ENCODE peak calls at places on chromosomes 6 and 20, in eight cellular contexts. S, O, K, D, Y, A, I and N are unnamed samples.

GRCh38 chr20:52267418-52267817 is 75.8 kb upstream of the ZFP64 start:
- DNase-seq in S (peak), O (no peak), K (no peak), D (no peak), Y (no peak), A (no peak), I (no peak), N (no peak)

GRCh38 chr6:129567374-129567773 is 142.6 kb downstream of the ARHGAP18 start:
- DNase-seq in S (peak), O (no peak), K (peak), D (no peak), Y (no peak), A (no peak), I (peak), N (no peak)

GRCh38 chr6:27479319-27480182 is 6.6 kb upstream of the ZNF184 start:
- DNase-seq in S (peak), O (peak), K (peak), D (peak), Y (peak), A (peak), I (peak), N (peak)

GRCh38 chr6:90053614-90054013 is 159.3 kb downstream of the GJA10 start:
- DNase-seq in S (no peak), O (no peak), K (no peak), D (no peak), Y (no peak), A (no peak), I (no peak), N (no peak)

GRCh38 chr6:163183791-163184190 is 230.7 kb upstream of the QKI start:
- DNase-seq in S (no peak), O (no peak), K (no peak), D (no peak), Y (no peak), A (no peak), I (peak), N (no peak)

GRCh38 chr6:87817226-87817625 is 115.2 kb upstream of the AKIRIN2 start:
- DNase-seq in S (no peak), O (no peak), K (no peak), D (no peak), Y (no peak), A (peak), I (no peak), N (no peak)

GRCh38 chr6:161292145-161292544 is 18.3 kb upstream of the AGPAT4 start:
- DNase-seq in S (peak), O (no peak), K (no peak), D (no peak), Y (no peak), A (no peak), I (no peak), N (no peak)

GRCh38 chr20:58523072-58523681 is 8.0 kb upstream of the APCDD1L start:
- DNase-seq in S (peak), O (peak), K (no peak), D (no peak), Y (no peak), A (no peak), I (peak), N (no peak)

GRCh38 chr6:13294499-13295069 is 33.8 kb downstream of the TBC1D7 start:
- DNase-seq in S (peak), O (no peak), K (no peak), D (no peak), Y (no peak), A (no peak), I (peak), N (peak)

GRCh38 chr6:110415297-110415916 is at the start of gene DDO:
- DNase-seq in S (no peak), O (peak), K (no peak), D (peak), Y (peak), A (peak), I (peak), N (peak)

GRCh38 chr6:161922631-161923119 is 648.8 kb upstream of the AGPAT4 start:
- DNase-seq in S (peak), O (peak), K (peak), D (peak), Y (peak), A (peak), I (peak), N (no peak)

GRCh38 chr6:42010185-42010872 is 40.0 kb upstream of the TAF8 start:
- DNase-seq in S (no peak), O (no peak), K (no peak), D (no peak), Y (no peak), A (no peak), I (peak), N (no peak)

GRCh38 chr6:84967389-84967788 is 203.0 kb upstream of the TBX18 start:
- DNase-seq in S (peak), O (peak), K (no peak), D (no peak), Y (no peak), A (peak), I (peak), N (no peak)

GRCh38 chr6:129766959-129767728 is 57.2 kb upstream of the ARHGAP18 start:
- DNase-seq in S (peak), O (peak), K (peak), D (no peak), Y (no peak), A (peak), I (peak), N (peak)

GRCh38 chr6:37257320-37257633 is 295 bp upstream of the TBC1D22B start:
- DNase-seq in S (no peak), O (no peak), K (no peak), D (no peak), Y (no peak), A (peak), I (no peak), N (no peak)

GRCh38 chr6:106885659-106886058 is 88.9 kb downstream of the CD24 start:
- DNase-seq in S (no peak), O (no peak), K (no peak), D (no peak), Y (no peak), A (no peak), I (no peak), N (no peak)

GRCh38 chr6:70371454-70372105 is 41.7 kb upstream of the FAM135A start:
- DNase-seq in S (peak), O (peak), K (no peak), D (no peak), Y (no peak), A (peak), I (peak), N (no peak)

GRCh38 chr6:30542915-30543314 is 13.4 kb downstream of the GNL1 start:
- DNase-seq in S (no peak), O (peak), K (no peak), D (no peak), Y (no peak), A (peak), I (peak), N (no peak)
- TF ChIP-seq CTCF in S (no peak), O (peak), K (no peak), D (no peak), Y (no peak), A (peak), I (peak), N (peak)

DNA sequence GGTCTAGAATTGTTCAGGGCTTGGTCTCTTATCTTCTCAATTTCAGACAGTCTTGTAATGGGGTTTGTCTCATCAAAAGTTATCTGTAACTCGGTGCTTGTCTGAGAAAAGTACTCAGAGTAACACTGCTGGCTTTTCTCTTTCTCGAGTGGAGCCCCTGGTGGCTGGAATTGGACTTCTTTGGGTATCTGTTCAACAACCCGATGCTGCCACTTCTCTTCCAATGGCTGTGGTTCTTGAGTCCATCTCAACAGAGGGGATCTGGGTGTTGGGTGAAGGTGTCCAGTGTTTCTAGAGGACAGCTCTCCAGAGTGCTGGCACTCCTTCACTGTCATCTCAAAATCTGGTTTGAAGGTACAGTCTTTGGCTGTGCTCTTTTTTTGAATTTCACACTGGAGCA is 24.6 kb downstream of the DST start:
- DNase-seq in S (peak), O (no peak), K (no peak), D (no peak), Y (no peak), A (no peak), I (no peak), N (no peak)
- TF ChIP-seq CTCF in S (peak), O (peak), K (no peak), D (no peak), Y (no peak), A (peak), I (no peak), N (peak)

GRCh38 chr6:152750694-152751093 is at the start of gene VIP:
- DNase-seq in S (peak), O (peak), K (no peak), D (no peak), Y (no peak), A (peak), I (peak), N (no peak)

GRCh38 chr6:152748843-152749242 is 1.8 kb upstream of the VIP start:
- DNase-seq in S (peak), O (peak), K (no peak), D (no peak), Y (no peak), A (peak), I (peak), N (no peak)

GRCh38 chr6:152745509-152746171 is 5.0 kb upstream of the VIP start:
- DNase-seq in S (no peak), O (peak), K (no peak), D (no peak), Y (no peak), A (no peak), I (no peak), N (no peak)

GRCh38 chr6:152746172-152746553 is 4.4 kb upstream of the VIP start:
- DNase-seq in S (no peak), O (peak), K (no peak), D (no peak), Y (no peak), A (peak), I (peak), N (no peak)

GRCh38 chr6:152749336-152749735 is 1.3 kb upstream of the VIP start:
- DNase-seq in S (no peak), O (no peak), K (no peak), D (no peak), Y (no peak), A (no peak), I (no peak), N (no peak)
- TF ChIP-seq CTCF in S (no peak), O (no peak), K (no peak), D (no peak), Y (no peak), A (no peak), I (no peak), N (no peak)

GRCh38 chr6:169175360-169175887 is 78.2 kb downstream of the THBS2 start:
- DNase-seq in S (no peak), O (no peak), K (no peak), D (no peak), Y (no peak), A (no peak), I (no peak), N (peak)

GRCh38 chr6:169174516-169175359 is 78.9 kb downstream of the THBS2 start:
- DNase-seq in S (no peak), O (no peak), K (no peak), D (no peak), Y (no peak), A (no peak), I (no peak), N (peak)

GRCh38 chr6:169173532-169174268 is 79.9 kb downstream of the THBS2 start:
- DNase-seq in S (no peak), O (peak), K (no peak), D (peak), Y (no peak), A (no peak), I (no peak), N (peak)

GRCh38 chr6:169176361-169176991 is 77.2 kb downstream of the THBS2 start:
- DNase-seq in S (no peak), O (no peak), K (no peak), D (no peak), Y (no peak), A (no peak), I (no peak), N (peak)

DNA sequence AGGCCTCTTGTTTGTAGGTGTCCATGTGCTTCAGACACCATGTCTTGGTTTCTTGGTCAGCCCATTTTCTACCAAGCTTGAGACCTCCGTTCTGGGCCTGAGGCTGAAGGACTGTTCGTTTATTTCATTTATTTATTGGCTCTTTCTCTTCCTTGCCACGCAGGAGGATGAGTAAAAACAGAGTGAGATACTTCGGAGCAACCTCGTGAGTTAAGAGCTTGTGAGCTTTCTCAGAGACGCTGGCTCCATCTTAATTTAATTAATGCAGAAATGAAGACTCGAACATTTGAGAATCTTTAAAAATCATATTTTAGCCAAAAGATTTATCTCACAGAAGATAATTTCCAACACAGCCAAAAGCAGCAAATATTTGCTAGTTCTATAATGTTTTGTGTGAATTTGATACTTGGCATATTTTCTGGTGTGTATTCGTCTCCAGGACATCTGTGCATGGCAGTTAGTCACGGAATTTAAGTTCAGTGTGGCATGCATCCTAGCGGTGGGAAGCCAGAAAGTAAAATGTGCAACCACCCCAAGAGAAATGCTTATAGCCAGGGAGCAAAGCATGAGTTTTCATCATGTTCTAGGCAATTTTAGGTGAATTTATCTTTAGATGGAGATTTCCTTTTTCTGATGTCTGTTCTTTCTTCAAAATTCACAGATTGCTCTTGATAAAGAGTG is 76.0 kb downstream of the THBS2 start:
- DNase-seq in S (no peak), O (peak), K (no peak), D (no peak), Y (no peak), A (peak), I (peak), N (no peak)
- TF ChIP-seq CTCF in S (no peak), O (no peak), K (no peak), D (no peak), Y (no peak), A (peak), I (peak), N (peak)

GRCh38 chr20:36792422-36792821 is 18.9 kb upstream of the DSN1 start:
- DNase-seq in S (peak), O (peak), K (no peak), D (no peak), Y (no peak), A (peak), I (peak), N (no peak)
- TF ChIP-seq CTCF in S (peak), O (peak), K (no peak), D (no peak), Y (no peak), A (peak), I (peak), N (peak)

GRCh38 chr6:166515072-166515810 is 71.2 kb downstream of the RAMACL start:
- DNase-seq in S (peak), O (peak), K (peak), D (no peak), Y (no peak), A (peak), I (peak), N (no peak)
- TF ChIP-seq CTCF in S (no peak), O (peak), K (no peak), D (no peak), Y (peak), A (peak), I (peak), N (peak)

GRCh38 chr6:2102966-2103365 is 142.4 kb downstream of the GMDS start:
- DNase-seq in S (no peak), O (no peak), K (no peak), D (no peak), Y (no peak), A (no peak), I (no peak), N (no peak)

GRCh38 chr6:2102316-2102883 is 143.0 kb downstream of the GMDS start:
- DNase-seq in S (peak), O (peak), K (no peak), D (no peak), Y (no peak), A (no peak), I (peak), N (no peak)

GRCh38 chr6:2103644-2104523 is 141.5 kb downstream of the GMDS start:
- DNase-seq in S (peak), O (peak), K (no peak), D (no peak), Y (no peak), A (peak), I (peak), N (peak)

GRCh38 chr6:2101213-2101612 is 144.2 kb downstream of the GMDS start:
- DNase-seq in S (no peak), O (no peak), K (no peak), D (no peak), Y (no peak), A (no peak), I (peak), N (no peak)

DNA sequence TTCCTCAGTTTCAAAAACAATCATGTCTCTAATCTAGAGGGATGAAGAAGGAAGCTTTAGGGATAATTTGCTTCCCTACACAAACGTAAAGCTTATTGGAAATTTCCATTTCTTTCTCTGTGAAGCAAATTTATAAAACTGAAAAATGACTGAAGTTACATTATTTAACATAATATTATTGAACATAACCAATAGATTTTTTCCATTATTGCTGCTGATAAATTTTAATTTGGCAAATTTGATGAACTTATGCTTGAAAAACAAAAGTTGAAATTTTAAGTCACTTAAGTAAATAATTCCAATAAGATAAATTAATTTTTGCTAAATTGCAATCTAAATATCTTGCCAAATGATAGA is 140.9 kb downstream of the GMDS start:
- DNase-seq in S (no peak), O (no peak), K (no peak), D (no peak), Y (no peak), A (no peak), I (no peak), N (no peak)
- TF ChIP-seq CTCF in S (no peak), O (no peak), K (no peak), D (no peak), Y (no peak), A (no peak), I (no peak), N (no peak)